ENCODE peak calls at places on chromosomes 13 and 19, in six cellular contexts. One of them, this sample, is unnamed.

GRCh38 chr13:43363156-43363918 is 340.0 kb downstream of the DNAJC15 start:
- DNase-seq in esophagus squamous epithelium: no peak
- DNase-seq in gastrocnemius medialis: no peak
- DNase-seq in fibroblast of the aortic adventitia: peak; percentile 88
- DNase-seq in AG04449: no peak
- DNase-seq in CD8-positive, alpha-beta T cell: no peak
- DNase-seq in this sample: peak; percentile 16

GRCh38 chr13:21395953-21396352 is 63.1 kb downstream of the ZDHHC20 start:
- DNase-seq in gastrocnemius medialis: no peak
- DNase-seq in fibroblast of the aortic adventitia: no peak
- DNase-seq in esophagus squamous epithelium: no peak
- DNase-seq in AG04449: no peak
- DNase-seq in CD8-positive, alpha-beta T cell: no peak
- DNase-seq in this sample: no peak

GRCh38 chr13:41610426-41610825 is 153.1 kb downstream of the RGCC start:
- DNase-seq in fibroblast of the aortic adventitia: peak; percentile 82
- DNase-seq in CD8-positive, alpha-beta T cell: no peak
- DNase-seq in esophagus squamous epithelium: no peak
- DNase-seq in AG04449: peak; percentile 89
- DNase-seq in gastrocnemius medialis: peak; percentile 31
- DNase-seq in this sample: peak; percentile 95

GRCh38 chr13:20721454-20722357 is 18.2 kb downstream of the IL17D start:
- DNase-seq in gastrocnemius medialis: peak; percentile 61
- DNase-seq in esophagus squamous epithelium: no peak
- DNase-seq in AG04449: no peak
- DNase-seq in fibroblast of the aortic adventitia: peak; percentile 77
- DNase-seq in CD8-positive, alpha-beta T cell: no peak
- DNase-seq in this sample: no peak

GRCh38 chr13:98541211-98541610 is 35.7 kb downstream of the STK24 start:
- DNase-seq in CD8-positive, alpha-beta T cell: no peak
- DNase-seq in esophagus squamous epithelium: no peak
- DNase-seq in gastrocnemius medialis: no peak
- DNase-seq in fibroblast of the aortic adventitia: peak; percentile 22
- DNase-seq in AG04449: no peak
- DNase-seq in this sample: no peak

GRCh38 chr19:6802336-6803035 is 30.0 kb downstream of the VAV1 start:
- DNase-seq in AG04449: no peak
- DNase-seq in CD8-positive, alpha-beta T cell: peak; percentile 79
- DNase-seq in gastrocnemius medialis: peak; percentile 35
- DNase-seq in fibroblast of the aortic adventitia: no peak
- DNase-seq in esophagus squamous epithelium: peak; percentile 21
- DNase-seq in this sample: no peak

GRCh38 chr19:35733180-35734125 is 8.8 kb downstream of the IGFLR1 start:
- DNase-seq in gastrocnemius medialis: no peak
- DNase-seq in fibroblast of the aortic adventitia: no peak
- DNase-seq in CD8-positive, alpha-beta T cell: no peak
- DNase-seq in esophagus squamous epithelium: no peak
- DNase-seq in AG04449: no peak
- DNase-seq in this sample: no peak

GRCh38 chr19:14113762-14114414 is 3.7 kb downstream of the PRKACA start:
- DNase-seq in gastrocnemius medialis: peak; percentile 89
- DNase-seq in fibroblast of the aortic adventitia: no peak
- DNase-seq in esophagus squamous epithelium: no peak
- DNase-seq in AG04449: no peak
- DNase-seq in CD8-positive, alpha-beta T cell: peak; percentile 65
- DNase-seq in this sample: no peak

GRCh38 chr13:33311040-33311439 is 25.5 kb upstream of the STARD13 start:
- DNase-seq in CD8-positive, alpha-beta T cell: no peak
- DNase-seq in fibroblast of the aortic adventitia: no peak
- DNase-seq in AG04449: no peak
- DNase-seq in gastrocnemius medialis: no peak
- DNase-seq in esophagus squamous epithelium: no peak
- DNase-seq in this sample: no peak

GRCh38 chr19:8702350-8702749 is 3.8 kb upstream of the ACTL9 start:
- DNase-seq in fibroblast of the aortic adventitia: no peak
- DNase-seq in CD8-positive, alpha-beta T cell: peak; percentile 18
- DNase-seq in esophagus squamous epithelium: no peak
- DNase-seq in gastrocnemius medialis: no peak
- DNase-seq in AG04449: no peak
- DNase-seq in this sample: no peak

GRCh38 chr13:48412881-48413351 is at the start of gene LPAR6:
- DNase-seq in esophagus squamous epithelium: no peak
- DNase-seq in gastrocnemius medialis: no peak
- DNase-seq in AG04449: no peak
- DNase-seq in CD8-positive, alpha-beta T cell: no peak
- DNase-seq in fibroblast of the aortic adventitia: peak; percentile 79
- DNase-seq in this sample: no peak

GRCh38 chr13:110580800-110581199 is 19.3 kb upstream of the RAB20 start:
- DNase-seq in CD8-positive, alpha-beta T cell: no peak
- DNase-seq in fibroblast of the aortic adventitia: peak; percentile 39
- DNase-seq in AG04449: no peak
- DNase-seq in gastrocnemius medialis: no peak
- DNase-seq in esophagus squamous epithelium: no peak
- DNase-seq in this sample: no peak

GRCh38 chr13:113187263-113187669 is 21.2 kb downstream of the PCID2 start:
- DNase-seq in esophagus squamous epithelium: peak; percentile 15
- DNase-seq in fibroblast of the aortic adventitia: peak; percentile 100
- DNase-seq in CD8-positive, alpha-beta T cell: no peak
- DNase-seq in AG04449: peak; percentile 96
- DNase-seq in gastrocnemius medialis: peak; percentile 93
- DNase-seq in this sample: peak; percentile 98

GRCh38 chr13:112894423-112894672 is 74.7 kb upstream of the MCF2L start:
- DNase-seq in gastrocnemius medialis: no peak
- DNase-seq in AG04449: no peak
- DNase-seq in esophagus squamous epithelium: no peak
- DNase-seq in CD8-positive, alpha-beta T cell: no peak
- DNase-seq in fibroblast of the aortic adventitia: no peak
- DNase-seq in this sample: no peak

GRCh38 chr13:41564046-41564445 is 106.7 kb downstream of the RGCC start:
- DNase-seq in esophagus squamous epithelium: no peak
- DNase-seq in CD8-positive, alpha-beta T cell: no peak
- DNase-seq in gastrocnemius medialis: no peak
- DNase-seq in AG04449: no peak
- DNase-seq in fibroblast of the aortic adventitia: peak; percentile 32
- DNase-seq in this sample: no peak

GRCh38 chr13:95298169-95298940 is 2.9 kb downstream of the ABCC4 start:
- DNase-seq in fibroblast of the aortic adventitia: no peak
- DNase-seq in CD8-positive, alpha-beta T cell: no peak
- DNase-seq in AG04449: no peak
- DNase-seq in esophagus squamous epithelium: no peak
- DNase-seq in gastrocnemius medialis: no peak
- DNase-seq in this sample: no peak

GRCh38 chr13:95298971-95299627 is 2.2 kb downstream of the ABCC4 start:
- DNase-seq in CD8-positive, alpha-beta T cell: no peak
- DNase-seq in AG04449: no peak
- DNase-seq in fibroblast of the aortic adventitia: peak; percentile 70
- DNase-seq in esophagus squamous epithelium: no peak
- DNase-seq in gastrocnemius medialis: no peak
- DNase-seq in this sample: no peak

GRCh38 chr13:95301135-95301946 is at the start of gene ABCC4:
- DNase-seq in esophagus squamous epithelium: no peak
- DNase-seq in AG04449: no peak
- DNase-seq in CD8-positive, alpha-beta T cell: peak; percentile 54
- DNase-seq in gastrocnemius medialis: peak; percentile 76
- DNase-seq in fibroblast of the aortic adventitia: peak; percentile 66
- DNase-seq in this sample: no peak

GRCh38 chr13:95301947-95302386 is 716 bp upstream of the ABCC4 start:
- DNase-seq in fibroblast of the aortic adventitia: no peak
- DNase-seq in esophagus squamous epithelium: no peak
- DNase-seq in CD8-positive, alpha-beta T cell: no peak
- DNase-seq in gastrocnemius medialis: no peak
- DNase-seq in AG04449: no peak
- DNase-seq in this sample: no peak

GRCh38 chr13:95300625-95301134 is 571 bp downstream of the ABCC4 start:
- DNase-seq in AG04449: no peak
- DNase-seq in CD8-positive, alpha-beta T cell: peak; percentile 47
- DNase-seq in fibroblast of the aortic adventitia: peak; percentile 60
- DNase-seq in gastrocnemius medialis: peak; percentile 31
- DNase-seq in esophagus squamous epithelium: no peak
- DNase-seq in this sample: no peak
- TF ChIP-seq CTCF in AG04449: peak; percentile 35
- TF ChIP-seq CTCF in CD8-positive, alpha-beta T cell: no peak
- TF ChIP-seq CTCF in fibroblast of the aortic adventitia: peak; percentile 39
- TF ChIP-seq CTCF in gastrocnemius medialis: no peak
- TF ChIP-seq CTCF in esophagus squamous epithelium: no peak
- TF ChIP-seq CTCF in this sample: peak; percentile 39

GRCh38 chr13:50912851-50913250 is 3.3 kb downstream of the RNASEH2B start:
- DNase-seq in CD8-positive, alpha-beta T cell: no peak
- DNase-seq in fibroblast of the aortic adventitia: no peak
- DNase-seq in AG04449: no peak
- DNase-seq in gastrocnemius medialis: no peak
- DNase-seq in esophagus squamous epithelium: no peak
- DNase-seq in this sample: no peak

GRCh38 chr13:50911937-50912624 is 2.5 kb downstream of the RNASEH2B start:
- DNase-seq in gastrocnemius medialis: peak; percentile 71
- DNase-seq in esophagus squamous epithelium: peak; percentile 31
- DNase-seq in AG04449: peak; percentile 29
- DNase-seq in fibroblast of the aortic adventitia: peak; percentile 89
- DNase-seq in CD8-positive, alpha-beta T cell: peak; percentile 93
- DNase-seq in this sample: peak; percentile 48

GRCh38 chr13:50909605-50910482 is at the start of gene RNASEH2B:
- DNase-seq in esophagus squamous epithelium: peak; percentile 8
- DNase-seq in fibroblast of the aortic adventitia: peak; percentile 50
- DNase-seq in AG04449: no peak
- DNase-seq in gastrocnemius medialis: peak; percentile 39
- DNase-seq in CD8-positive, alpha-beta T cell: peak; percentile 64
- DNase-seq in this sample: no peak

GRCh38 chr13:50910483-50910805 is 853 bp downstream of the RNASEH2B start:
- DNase-seq in esophagus squamous epithelium: no peak
- DNase-seq in fibroblast of the aortic adventitia: peak; percentile 47
- DNase-seq in gastrocnemius medialis: no peak
- DNase-seq in AG04449: no peak
- DNase-seq in CD8-positive, alpha-beta T cell: no peak
- DNase-seq in this sample: no peak

DNA sequence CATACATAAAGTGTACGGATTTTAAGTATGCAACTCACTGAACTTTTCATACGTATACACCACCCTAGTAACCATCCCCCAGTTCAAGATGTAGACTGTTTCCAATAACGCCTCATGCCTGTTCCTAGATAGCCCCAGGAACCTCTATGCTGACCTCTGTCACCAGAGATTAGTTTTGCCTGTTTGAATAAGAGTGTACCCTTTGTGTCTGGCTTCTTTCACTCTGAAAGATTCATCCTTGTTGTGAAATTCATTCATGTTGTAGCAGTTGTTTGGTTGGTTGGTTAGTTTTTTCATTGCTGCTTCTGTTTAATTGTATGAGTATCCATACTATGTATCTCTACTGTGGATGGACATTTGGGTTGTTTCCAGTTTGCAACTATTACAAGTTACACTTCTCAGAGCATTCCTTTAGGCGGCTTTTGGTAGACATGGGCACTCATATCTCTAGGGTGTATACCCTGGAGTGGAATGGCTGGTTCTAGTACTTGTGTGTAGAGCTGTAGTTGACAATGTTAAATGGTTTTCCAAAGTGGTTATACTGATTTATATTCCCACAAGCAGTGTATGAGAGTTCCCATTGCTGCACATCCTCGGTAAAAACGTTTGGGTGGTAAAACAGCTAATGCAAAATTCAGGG is 1.6 kb downstream of the RNASEH2B start:
- DNase-seq in fibroblast of the aortic adventitia: peak; percentile 16
- DNase-seq in CD8-positive, alpha-beta T cell: no peak
- DNase-seq in AG04449: no peak
- DNase-seq in esophagus squamous epithelium: no peak
- DNase-seq in gastrocnemius medialis: no peak
- DNase-seq in this sample: no peak
- H3K4me3 ChIP-seq in fibroblast of the aortic adventitia: peak overlapping the region; percentile 82
- H3K4me3 ChIP-seq in CD8-positive, alpha-beta T cell: peak overlapping the region; percentile 89
- H3K4me3 ChIP-seq in AG04449: peak overlapping the region; percentile 30
- H3K4me3 ChIP-seq in esophagus squamous epithelium: peak overlapping the region; percentile 90
- H3K4me3 ChIP-seq in gastrocnemius medialis: peak overlapping the region; percentile 87
- H3K4me3 ChIP-seq in this sample: no peak overlapping the region

DNA sequence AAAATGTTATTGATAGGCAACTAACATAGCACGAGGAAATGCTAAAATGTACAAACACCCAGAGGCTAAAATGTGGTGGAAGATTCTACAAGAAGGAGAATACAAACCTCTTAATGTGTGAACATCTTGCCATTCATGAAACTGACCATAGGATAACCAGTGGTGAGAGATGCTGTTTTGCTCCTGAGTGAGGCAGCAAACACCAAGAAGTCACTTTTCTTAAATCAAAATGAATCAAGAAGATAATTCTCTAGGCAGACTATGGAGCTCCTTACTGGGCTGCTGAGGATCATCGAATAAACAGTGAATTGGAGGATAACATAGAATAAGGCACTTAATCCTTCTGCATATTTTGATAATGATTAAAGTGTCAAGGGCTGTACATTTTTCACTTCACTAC is 375.4 kb upstream of the SLITRK6 start:
- DNase-seq in gastrocnemius medialis: no peak
- DNase-seq in esophagus squamous epithelium: no peak
- DNase-seq in AG04449: no peak
- DNase-seq in fibroblast of the aortic adventitia: no peak
- DNase-seq in CD8-positive, alpha-beta T cell: no peak
- DNase-seq in this sample: no peak
- TF ChIP-seq CTCF in gastrocnemius medialis: no peak
- TF ChIP-seq CTCF in esophagus squamous epithelium: no peak
- TF ChIP-seq CTCF in AG04449: no peak
- TF ChIP-seq CTCF in fibroblast of the aortic adventitia: no peak
- TF ChIP-seq CTCF in CD8-positive, alpha-beta T cell: no peak
- TF ChIP-seq CTCF in this sample: no peak

GRCh38 chr19:11141937-11142527 is 13.6 kb downstream of the SPC24 start:
- DNase-seq in AG04449: no peak
- DNase-seq in CD8-positive, alpha-beta T cell: no peak
- DNase-seq in gastrocnemius medialis: no peak
- DNase-seq in esophagus squamous epithelium: no peak
- DNase-seq in fibroblast of the aortic adventitia: no peak
- DNase-seq in this sample: no peak

GRCh38 chr19:11138659-11139526 is 16.7 kb downstream of the SPC24 start:
- DNase-seq in CD8-positive, alpha-beta T cell: no peak
- DNase-seq in gastrocnemius medialis: peak; percentile 74
- DNase-seq in esophagus squamous epithelium: no peak
- DNase-seq in fibroblast of the aortic adventitia: peak; percentile 77
- DNase-seq in AG04449: peak; percentile 36
- DNase-seq in this sample: peak; percentile 45

GRCh38 chr19:11145147-11145924 is 10.2 kb downstream of the SPC24 start:
- DNase-seq in CD8-positive, alpha-beta T cell: no peak
- DNase-seq in gastrocnemius medialis: no peak
- DNase-seq in fibroblast of the aortic adventitia: no peak
- DNase-seq in esophagus squamous epithelium: no peak
- DNase-seq in AG04449: no peak
- DNase-seq in this sample: no peak

GRCh38 chr19:11140896-11141295 is 14.7 kb downstream of the SPC24 start:
- DNase-seq in esophagus squamous epithelium: no peak
- DNase-seq in gastrocnemius medialis: no peak
- DNase-seq in fibroblast of the aortic adventitia: no peak
- DNase-seq in AG04449: no peak
- DNase-seq in CD8-positive, alpha-beta T cell: no peak
- DNase-seq in this sample: no peak

GRCh38 chr19:11142528-11143171 is 12.9 kb downstream of the SPC24 start:
- DNase-seq in CD8-positive, alpha-beta T cell: no peak
- DNase-seq in fibroblast of the aortic adventitia: peak; percentile 96
- DNase-seq in esophagus squamous epithelium: no peak
- DNase-seq in AG04449: peak; percentile 59
- DNase-seq in gastrocnemius medialis: peak; percentile 85
- DNase-seq in this sample: peak; percentile 73
- H3K4me3 ChIP-seq in CD8-positive, alpha-beta T cell: peak overlapping the region; percentile 19
- H3K4me3 ChIP-seq in fibroblast of the aortic adventitia: peak overlapping the region; percentile 13
- H3K4me3 ChIP-seq in esophagus squamous epithelium: peak overlapping the region; percentile 47
- H3K4me3 ChIP-seq in AG04449: peak overlapping the region; percentile 29
- H3K4me3 ChIP-seq in gastrocnemius medialis: peak overlapping the region; percentile 44
- H3K4me3 ChIP-seq in this sample: peak overlapping the region; percentile 10

GRCh38 chr19:19459099-19459498 is 53.6 kb downstream of the GATAD2A start:
- DNase-seq in gastrocnemius medialis: no peak
- DNase-seq in CD8-positive, alpha-beta T cell: no peak
- DNase-seq in AG04449: no peak
- DNase-seq in esophagus squamous epithelium: no peak
- DNase-seq in fibroblast of the aortic adventitia: peak; percentile 75
- DNase-seq in this sample: no peak
- TF ChIP-seq CTCF in gastrocnemius medialis: no peak
- TF ChIP-seq CTCF in CD8-positive, alpha-beta T cell: no peak
- TF ChIP-seq CTCF in AG04449: no peak
- TF ChIP-seq CTCF in esophagus squamous epithelium: no peak
- TF ChIP-seq CTCF in fibroblast of the aortic adventitia: no peak
- TF ChIP-seq CTCF in this sample: no peak

This sample was measured in AG09309.